ENCODE peak calls at places on chromosomes 6 and 20, in five cellular contexts. A is stromal cell of bone marrow; M is stimulated activated CD4-positive, alpha-beta T cell treated with anti-CD3 and anti-CD28 coated beads, Interleukin-12 subunit alpha, Interleukin-12 subunit beta, amount 100 ng/mL, for 4 hours; C is head of caudate nucleus; B is body of pancreas. J is an unnamed sample.

GRCh38 chr6:43286995-43287716 is 10.9 kb upstream of the SLC22A7 start:
- DNase-seq in C (peak; percentile 51), M (no peak), B (no peak), A (no peak), J (no peak)

GRCh38 chr20:16615199-16615598 is 42.0 kb upstream of the KIF16B start:
- DNase-seq in A (peak; percentile 41), M (no peak), B (peak; percentile 20), C (no peak), J (peak; percentile 15)

GRCh38 chr20:41029150-41029872 is 689 bp downstream of the TOP1 start:
- DNase-seq in C (peak; percentile 53), B (no peak), A (no peak), M (peak; percentile 38), J (no peak)

GRCh38 chr20:2398453-2398852 is 17.8 kb downstream of the TGM6 start:
- DNase-seq in A (no peak), B (no peak), C (no peak), M (no peak), J (no peak)

GRCh38 chr20:19920388-19921138 is 96.6 kb upstream of the NAA20 start:
- DNase-seq in C (no peak), A (no peak), M (no peak), B (no peak), J (no peak)

GRCh38 chr20:53943522-53944291 is 126.7 kb downstream of the BCAS1 start:
- DNase-seq in B (peak; percentile 31), M (no peak), C (peak; percentile 59), A (peak; percentile 24), J (no peak)

GRCh38 chr6:134182528-134182927 is 130.1 kb upstream of the SLC2A12 start:
- DNase-seq in B (no peak), C (no peak), M (no peak), A (no peak), J (no peak)

GRCh38 chr6:168381726-168382458 is 59.1 kb upstream of the SMOC2 start:
- DNase-seq in C (no peak), B (no peak), M (no peak), A (no peak), J (no peak)

GRCh38 chr6:161406633-161407032 is 132.8 kb upstream of the AGPAT4 start:
- DNase-seq in C (no peak), B (no peak), M (no peak), A (peak; percentile 88), J (peak; percentile 80)

GRCh38 chr6:170032197-170032596 is 258.7 kb downstream of the DLL1 start:
- DNase-seq in M (no peak), B (peak; percentile 2), A (no peak), C (no peak), J (no peak)

J was measured in retinal pigment epithelial cell.